ENCODE peak calls at places on chromosomes 12 and 14, in eight cellular contexts. A is endothelial cell of umbilical vein, N is lung, L is glutamatergic neuron, I is foreskin fibroblast, T is fibroblast of lung, S is GM13976, Q is cardiac muscle cell. O is an unnamed sample.

GRCh38 chr14:44369401-44370123 is 137.5 kb downstream of the FSCB start:
- DNase-seq in Q (peak; percentile 3), A (no peak), S (no peak), L (no peak), T (no peak), N (no peak), I (no peak), O (no peak)

GRCh38 chr14:45679852-45680251 is 426.9 kb upstream of the MIS18BP1 start:
- DNase-seq in A (peak; percentile 81), S (no peak), Q (no peak), N (no peak), T (peak; percentile 72), I (peak; percentile 83), L (no peak), O (no peak)

GRCh38 chr14:71701990-71702389 is 230.2 kb upstream of the RGS6 start:
- DNase-seq in Q (no peak), A (no peak), S (no peak), L (no peak), N (no peak), I (no peak), T (no peak), O (no peak)

GRCh38 chr12:19105468-19105867 is 24.1 kb upstream of the PLEKHA5 start:
- DNase-seq in L (no peak), T (no peak), I (no peak), Q (no peak), S (no peak), A (no peak), N (peak; percentile 61), O (no peak)

GRCh38 chr12:47705239-47705570 is 625 bp downstream of the RPAP3 start:
- DNase-seq in N (no peak), A (no peak), L (no peak), Q (no peak), S (no peak), T (peak; percentile 15), I (no peak), O (no peak)

GRCh38 chr14:75648066-75648838 is 12.4 kb downstream of the ERG28 start:
- DNase-seq in L (no peak), S (no peak), T (peak; percentile 96), A (peak; percentile 93), N (peak; percentile 67), I (peak; percentile 98), Q (peak; percentile 62), O (peak; percentile 83)

GRCh38 chr12:105319691-105320209 is 10.7 kb upstream of the C12orf75 start:
- DNase-seq in A (no peak), N (no peak), S (no peak), L (no peak), I (no peak), T (no peak), Q (no peak), O (no peak)

GRCh38 chr14:103594265-103594664 is 31.5 kb downstream of the COA8 start:
- DNase-seq in N (no peak), I (peak; percentile 95), A (no peak), L (peak; percentile 58), S (no peak), T (peak; percentile 45), Q (no peak), O (peak; percentile 86)

GRCh38 chr12:104671407-104672095 is 214.8 kb downstream of the CHST11 start:
- DNase-seq in S (peak; percentile 77), T (peak; percentile 91), N (peak; percentile 94), I (peak; percentile 98), A (peak; percentile 94), L (no peak), Q (peak; percentile 69), O (peak; percentile 92)

GRCh38 chr12:69569236-69569635 is 16.0 kb upstream of the CCT2 start:
- DNase-seq in A (no peak), Q (no peak), T (no peak), L (no peak), N (no peak), S (no peak), I (peak; percentile 79), O (no peak)

GRCh38 chr12:116591608-116592115 is 32.5 kb downstream of the MAP1LC3B2 start:
- DNase-seq in I (peak; percentile 53), T (peak; percentile 78), N (no peak), Q (no peak), A (no peak), L (no peak), S (no peak), O (no peak)

GRCh38 chr12:3897400-3897910 is 24.3 kb upstream of the PARP11 start:
- DNase-seq in T (no peak), L (no peak), A (no peak), I (no peak), Q (no peak), N (no peak), S (no peak), O (no peak)

GRCh38 chr12:3896851-3897351 is 23.7 kb upstream of the PARP11 start:
- DNase-seq in S (no peak), I (peak; percentile 19), L (no peak), T (no peak), A (no peak), Q (no peak), N (no peak), O (no peak)

GRCh38 chr12:3898751-3899150 is 25.6 kb upstream of the PARP11 start:
- DNase-seq in I (no peak), T (no peak), A (no peak), L (no peak), N (no peak), Q (no peak), S (no peak), O (no peak)

GRCh38 chr12:3904999-3905398 is 31.8 kb upstream of the PARP11 start:
- DNase-seq in T (no peak), L (no peak), A (no peak), S (no peak), N (no peak), Q (no peak), I (no peak), O (no peak)

GRCh38 chr12:3901116-3901515 is 27.9 kb upstream of the PARP11 start:
- DNase-seq in I (no peak), Q (no peak), L (no peak), N (no peak), T (no peak), S (no peak), A (no peak), O (no peak)
- TF ChIP-seq CTCF in I (no peak), Q (no peak), L (peak; percentile 26), N (no peak), T (no peak), S (no peak), A (no peak), O (no peak)

GRCh38 chr12:113317122-113317521 is 17.8 kb downstream of the SLC8B1 start:
- DNase-seq in N (no peak), A (no peak), T (no peak), L (no peak), S (no peak), I (no peak), Q (no peak), O (no peak)

GRCh38 chr12:113318046-113318656 is 16.8 kb downstream of the SLC8B1 start:
- DNase-seq in I (no peak), L (no peak), T (no peak), N (no peak), A (no peak), Q (no peak), S (no peak), O (no peak)

GRCh38 chr12:113314121-113314529 is 20.8 kb downstream of the SLC8B1 start:
- DNase-seq in S (no peak), A (no peak), I (no peak), Q (no peak), N (no peak), L (no peak), T (no peak), O (no peak)

GRCh38 chr12:113315358-113315757 is 19.6 kb downstream of the SLC8B1 start:
- DNase-seq in S (no peak), T (no peak), I (no peak), A (no peak), N (no peak), Q (no peak), L (no peak), O (no peak)

GRCh38 chr12:113316155-113316554 is 18.8 kb downstream of the SLC8B1 start:
- DNase-seq in L (no peak), S (no peak), A (no peak), T (no peak), I (no peak), Q (no peak), N (no peak), O (no peak)
- TF ChIP-seq CTCF in L (no peak), S (no peak), A (no peak), T (peak; percentile 14), I (no peak), Q (peak; percentile 14), N (no peak), O (peak; percentile 8)

GRCh38 chr14:74302160-74302628 is 540 bp downstream of the ABCD4 start:
- DNase-seq in A (peak; percentile 72), T (peak; percentile 62), N (no peak), I (peak; percentile 71), Q (peak; percentile 44), S (peak; percentile 75), L (no peak), O (no peak)
- TF ChIP-seq CTCF in A (peak; percentile 41), T (peak; percentile 62), N (no peak), I (peak; percentile 60), Q (peak; percentile 48), S (no peak), L (peak; percentile 38), O (peak; percentile 57)

GRCh38 chr14:96052541-96053105 is 13.5 kb downstream of the C14orf132 start:
- DNase-seq in S (no peak), Q (no peak), L (no peak), I (peak; percentile 39), A (no peak), N (no peak), T (no peak), O (peak; percentile 51)

GRCh38 chr14:96053600-96054381 is 14.6 kb downstream of the C14orf132 start:
- DNase-seq in T (peak; percentile 97), A (no peak), S (no peak), I (peak; percentile 97), L (peak; percentile 80), N (no peak), Q (peak; percentile 53), O (peak; percentile 86)

GRCh38 chr14:96051231-96051630 is 12.1 kb downstream of the C14orf132 start:
- DNase-seq in S (no peak), Q (no peak), N (no peak), L (no peak), I (no peak), A (no peak), T (no peak), O (no peak)

GRCh38 chr14:96053236-96053599 is 14.1 kb downstream of the C14orf132 start:
- DNase-seq in L (no peak), Q (no peak), A (no peak), I (no peak), N (no peak), T (no peak), S (no peak), O (no peak)

DNA sequence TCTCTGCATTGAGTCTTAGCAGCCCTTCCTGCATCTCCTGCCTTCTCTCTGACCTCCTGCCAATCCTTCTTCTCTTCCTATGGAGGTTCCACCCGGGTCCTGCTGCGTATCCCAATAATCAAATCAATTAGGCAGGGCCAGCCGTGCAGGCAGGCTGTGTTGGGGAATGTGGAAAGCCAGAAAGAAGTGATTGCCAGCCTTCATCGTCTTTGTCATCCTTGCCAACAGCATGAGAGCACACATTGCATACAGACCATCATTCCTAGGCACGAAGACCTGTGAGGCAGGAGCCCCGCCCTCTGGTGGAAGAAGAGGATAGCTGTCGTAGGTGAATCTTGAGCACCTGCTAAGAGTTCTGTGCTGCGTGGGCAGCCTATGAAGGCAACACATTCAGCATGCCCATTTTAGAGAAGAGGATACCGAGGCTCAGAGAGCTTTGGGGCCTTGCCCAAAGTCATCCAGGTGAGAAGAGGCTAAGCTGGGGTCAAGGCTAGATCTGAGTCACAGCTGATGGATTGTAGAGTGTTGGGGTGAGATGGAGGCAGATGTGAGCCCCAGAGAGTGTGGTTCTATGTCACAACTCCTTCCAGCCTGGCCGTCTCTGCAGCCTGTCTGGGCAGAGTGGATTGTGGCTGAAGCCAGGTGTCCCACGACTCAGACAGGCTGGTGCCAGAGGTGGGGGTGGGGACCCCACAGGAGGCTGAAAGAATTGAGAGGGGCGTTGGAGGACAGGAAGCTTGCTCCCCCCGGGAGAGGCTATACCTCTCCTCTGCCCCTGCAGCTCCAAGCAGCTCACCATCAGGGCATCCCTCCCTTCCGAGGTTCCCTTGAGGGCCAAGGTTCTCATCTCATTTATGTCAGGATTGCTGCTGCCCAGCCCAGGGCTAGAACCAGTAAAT is 12.7 kb downstream of the C14orf132 start:
- DNase-seq in I (no peak), S (peak; percentile 49), T (no peak), L (no peak), Q (no peak), A (no peak), N (no peak), O (peak; percentile 54)
- TF ChIP-seq CTCF in I (no peak), S (peak; percentile 22), T (no peak), L (no peak), Q (peak; percentile 6), A (no peak), N (no peak), O (no peak)